ENCODE peak calls at places on chromosome 19, in seven cellular contexts. I is PC-3, Y is astrocyte, E is IMR-90, L is SK-N-SH, A is fibroblast of lung, W is H9. Z is an unnamed sample.

GRCh38 chr19:6056282-6056741 is 54.0 kb downstream of the RFX2 start:
- DNase-seq in L (no peak), E (no peak), Y (no peak), A (no peak), I (no peak), W (no peak), Z (peak)

GRCh38 chr19:10514211-10515145 is 2.8 kb downstream of the S1PR5 start:
- DNase-seq in L (peak), A (no peak), E (no peak), I (no peak), W (peak), Y (no peak), Z (no peak)

GRCh38 chr19:40510526-40511115 is 43.8 kb downstream of the SPTBN4 start:
- DNase-seq in Y (peak), W (no peak), A (peak), I (no peak), L (no peak), E (peak), Z (no peak)

GRCh38 chr19:42277821-42278809 is 9.1 kb downstream of the CIC start:
- DNase-seq in I (no peak), L (peak), W (peak), Y (no peak), E (no peak), A (peak), Z (peak)

GRCh38 chr19:41934849-41935374 is 6.7 kb upstream of the ERFL start:
- DNase-seq in E (peak), L (peak), Y (no peak), I (peak), W (peak), A (no peak), Z (peak)

GRCh38 chr19:54541712-54542111 is 31.9 kb upstream of the LILRA2 start:
- DNase-seq in E (no peak), Y (no peak), L (no peak), W (no peak), A (no peak), I (no peak), Z (no peak)

GRCh38 chr19:8526345-8527062 is 12.5 kb upstream of the ZNF414 start:
- DNase-seq in Y (peak), I (peak), L (peak), E (peak), A (peak), W (peak), Z (peak)

GRCh38 chr19:778910-779653 is 18.2 kb upstream of the PTBP1 start:
- DNase-seq in Y (peak), E (peak), A (peak), W (no peak), L (no peak), I (peak), Z (peak)

GRCh38 chr19:55459950-55460657 is 1.3 kb downstream of the ISOC2 start:
- DNase-seq in I (no peak), W (no peak), E (peak), L (peak), A (peak), Y (no peak), Z (no peak)

GRCh38 chr19:54388001-54388802 is 23.5 kb upstream of the LAIR1 start:
- DNase-seq in Y (no peak), L (no peak), A (no peak), W (no peak), E (no peak), I (no peak), Z (no peak)

GRCh38 chr19:291561-292280 is 518 bp upstream of the PLPP2 start:
- DNase-seq in E (no peak), W (peak), L (peak), Y (no peak), A (no peak), I (no peak), Z (no peak)

GRCh38 chr19:39412867-39413268 is 399 bp downstream of the PLEKHG2 start:
- DNase-seq in L (no peak), W (no peak), E (no peak), A (no peak), Y (no peak), I (no peak), Z (no peak)

GRCh38 chr19:5903502-5904301 is at the start of gene NDUFA11:
- DNase-seq in L (peak), A (peak), W (peak), E (peak), I (peak), Y (no peak), Z (peak)

GRCh38 chr19:48568345-48568886 is 16.4 kb downstream of the SULT2B1 start:
- DNase-seq in I (peak), A (peak), L (peak), Y (peak), E (peak), W (peak), Z (peak)

GRCh38 chr19:12834418-12834943 is at the start of gene RTBDN:
- DNase-seq in A (no peak), E (no peak), W (peak), L (no peak), I (peak), Y (no peak), Z (no peak)

GRCh38 chr19:31114585-31114984 is 234.7 kb downstream of the TSHZ3 start:
- DNase-seq in E (no peak), Y (peak), I (no peak), W (no peak), L (no peak), A (peak), Z (no peak)

GRCh38 chr19:31110331-31110730 is 238.9 kb downstream of the TSHZ3 start:
- DNase-seq in E (peak), I (no peak), A (peak), Y (peak), W (peak), L (peak), Z (no peak)

GRCh38 chr19:31111741-31112140 is 237.5 kb downstream of the TSHZ3 start:
- DNase-seq in E (no peak), W (no peak), A (no peak), I (no peak), L (no peak), Y (no peak), Z (no peak)

GRCh38 chr19:31112158-31112557 is 237.1 kb downstream of the TSHZ3 start:
- DNase-seq in Y (no peak), A (no peak), E (no peak), I (no peak), W (no peak), L (no peak), Z (no peak)

DNA sequence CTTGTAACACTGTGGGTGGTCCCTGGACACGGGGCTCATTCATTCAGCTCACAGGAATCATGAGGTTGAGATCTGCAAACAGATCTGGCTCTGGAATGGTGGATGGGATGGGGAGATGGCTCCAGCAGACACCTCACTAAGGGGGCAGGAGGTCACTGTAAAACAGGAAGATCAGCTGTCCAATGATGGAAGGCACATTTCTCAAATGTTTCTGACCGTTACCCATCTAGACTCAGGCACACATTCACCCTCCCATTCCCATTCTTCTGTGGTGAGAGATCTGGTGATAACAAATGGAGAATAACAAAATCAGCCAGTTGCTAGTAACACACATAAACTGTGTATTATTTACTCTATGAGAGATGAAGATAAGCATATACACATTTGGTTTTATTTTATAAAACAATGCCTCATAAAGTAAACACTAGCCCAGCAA is 236.0 kb downstream of the TSHZ3 start:
- DNase-seq in E (peak), Y (peak), A (peak), I (peak), W (no peak), L (no peak), Z (no peak)
- H3K9ac ChIP-seq in E (no peak), Y (peak), A (no peak), I (no peak), W (no peak), L (no peak), Z (no peak)

GRCh38 chr19:47032171-47032811 is 12.7 kb downstream of the NPAS1 start:
- DNase-seq in L (peak), E (no peak), Y (no peak), W (peak), I (peak), A (no peak), Z (peak)

GRCh38 chr19:47037766-47038165 is 10.7 kb downstream of the TMEM160 start:
- DNase-seq in I (no peak), L (peak), W (no peak), Y (no peak), A (no peak), E (no peak), Z (no peak)

GRCh38 chr19:47036233-47036651 is 12.2 kb downstream of the TMEM160 start:
- DNase-seq in Y (no peak), W (no peak), L (no peak), E (no peak), A (no peak), I (peak), Z (no peak)

GRCh38 chr19:47035127-47035494 is 13.3 kb downstream of the TMEM160 start:
- DNase-seq in Y (no peak), E (no peak), W (peak), I (peak), L (peak), A (peak), Z (no peak)

DNA sequence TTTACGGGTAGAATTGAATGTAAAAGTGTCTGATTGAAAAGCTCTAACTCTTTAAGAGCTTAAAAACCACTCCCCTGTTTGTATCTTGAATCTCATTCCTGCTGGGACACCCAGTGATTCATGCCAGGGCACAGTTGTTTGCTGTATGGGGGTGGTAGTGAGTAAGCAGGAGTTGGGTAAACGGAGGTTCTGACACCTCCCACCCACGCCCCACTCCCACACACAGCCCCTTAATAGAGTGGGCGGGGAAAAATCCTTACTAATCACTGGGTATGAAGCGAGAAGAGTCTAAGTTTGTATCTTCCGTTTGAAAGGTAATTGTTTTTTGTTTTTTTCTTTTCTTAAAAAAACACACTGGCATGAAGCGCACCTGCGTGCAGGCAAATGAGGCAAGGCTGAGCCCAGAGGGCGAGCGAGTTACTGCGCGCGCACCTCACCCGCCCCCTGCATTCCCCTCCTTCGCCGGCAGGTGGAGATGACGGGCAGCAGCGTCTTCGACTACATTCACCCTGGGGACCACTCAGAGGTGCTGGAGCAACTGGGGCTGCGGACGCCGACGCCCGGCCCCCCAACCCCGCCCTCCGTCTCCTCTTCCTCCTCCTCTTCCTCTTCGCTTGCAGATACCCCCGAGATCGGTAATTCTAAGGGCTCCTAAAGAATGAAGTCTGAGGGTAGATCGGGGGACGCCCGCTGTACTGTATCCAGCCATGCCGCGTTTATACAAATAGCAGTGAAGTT is 12.8 kb downstream of the TMEM160 start:
- DNase-seq in A (peak), W (peak), E (peak), I (peak), L (peak), Y (peak), Z (peak)
- H3K9ac ChIP-seq in A (no peak), W (no peak), E (peak), I (peak), L (peak), Y (peak), Z (peak)

GRCh38 chr19:43636121-43636683 is 3.4 kb downstream of the CADM4 start:
- DNase-seq in E (no peak), Y (peak), I (no peak), L (no peak), W (peak), A (peak), Z (peak)

GRCh38 chr19:43638991-43639494 is 607 bp downstream of the CADM4 start:
- DNase-seq in L (no peak), I (no peak), A (no peak), E (no peak), W (no peak), Y (no peak), Z (no peak)

GRCh38 chr19:43640424-43640757 is 741 bp upstream of the CADM4 start:
- DNase-seq in Y (no peak), I (no peak), W (no peak), E (no peak), L (no peak), A (no peak), Z (no peak)

GRCh38 chr19:43639507-43640423 is at the start of gene CADM4:
- DNase-seq in A (no peak), L (peak), Y (no peak), W (peak), I (no peak), E (no peak), Z (no peak)

DNA sequence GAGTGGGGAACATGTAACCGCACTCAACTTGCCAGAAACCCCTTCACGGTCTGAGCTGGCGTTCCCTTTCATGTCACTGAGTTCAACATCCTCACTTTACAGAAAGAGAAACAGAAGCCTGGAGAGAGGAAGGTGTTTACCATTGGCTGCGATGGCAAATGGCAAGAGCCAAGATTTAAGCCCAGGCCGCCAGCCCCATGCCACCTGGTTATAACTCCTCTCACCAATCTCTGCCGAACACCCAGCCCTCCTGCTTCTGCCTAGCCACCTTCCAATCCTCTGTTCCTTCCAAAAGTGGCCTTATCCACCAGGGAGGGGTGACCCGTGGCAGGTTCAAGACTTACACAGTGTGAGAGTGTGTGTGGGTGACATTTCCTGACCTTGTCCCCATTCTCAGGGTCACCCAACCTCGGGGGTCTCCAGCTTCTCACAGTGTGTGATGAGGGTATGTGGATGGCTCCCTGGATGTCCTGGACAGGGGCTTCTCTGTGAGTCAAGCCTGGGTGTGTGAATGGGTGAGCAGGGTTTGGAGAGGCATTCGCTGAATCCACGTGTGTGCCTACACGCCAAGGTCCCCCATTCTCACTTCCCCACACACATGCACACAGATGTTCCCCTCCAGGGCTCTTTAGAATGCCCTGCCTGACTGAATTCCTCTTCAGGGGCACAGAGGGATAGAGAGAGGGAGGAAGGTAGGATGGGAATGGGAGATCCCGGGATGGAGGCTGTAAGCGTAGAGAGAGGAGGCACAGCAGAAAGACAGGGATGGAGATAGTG is 1.2 kb downstream of the CADM4 start:
- DNase-seq in A (no peak), L (no peak), E (no peak), W (no peak), I (no peak), Y (no peak), Z (no peak)
- H3K9ac ChIP-seq in A (no peak), L (no peak), E (no peak), W (no peak), I (no peak), Y (peak), Z (no peak)

DNA sequence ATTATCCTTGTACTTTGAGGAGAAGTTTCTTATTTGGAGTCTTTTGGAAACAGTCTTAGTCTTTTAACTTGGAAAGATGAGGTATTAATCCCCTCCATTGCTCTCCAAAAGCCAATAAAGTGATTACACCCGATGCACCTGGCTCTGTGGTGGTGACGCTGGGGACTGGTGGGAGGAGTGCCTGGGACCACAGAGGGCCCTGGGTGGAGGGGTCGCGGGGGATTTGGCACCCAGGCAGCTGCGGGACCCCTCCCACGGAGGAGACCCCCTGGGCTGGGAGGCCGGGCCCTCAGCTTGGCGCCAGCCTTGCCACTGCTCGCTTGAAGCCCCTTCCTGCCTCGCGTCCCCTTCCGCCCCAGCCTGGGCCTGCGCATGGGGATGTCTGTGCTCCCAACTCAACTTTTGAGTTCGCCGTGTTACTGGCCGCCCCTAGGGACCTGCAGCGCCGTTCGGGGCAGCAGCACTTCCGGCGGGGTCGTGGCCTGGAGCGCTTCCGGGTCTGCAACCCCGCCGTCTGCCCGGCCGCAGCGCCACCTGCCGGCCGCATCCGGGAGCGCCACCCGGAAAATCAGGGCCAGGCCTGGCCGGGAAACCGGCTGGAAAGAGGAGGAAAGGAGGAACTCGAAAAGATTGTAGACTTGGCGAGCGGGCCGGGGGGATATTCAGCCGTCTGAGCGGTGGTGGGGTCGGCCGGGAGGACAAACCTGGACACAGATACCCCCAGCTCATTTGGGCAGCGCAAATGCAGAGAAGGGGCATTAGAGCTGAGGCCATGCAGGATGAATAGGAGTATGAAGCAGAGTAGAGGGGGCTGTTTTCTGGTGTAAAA is 8.4 kb downstream of the PEAK3 start:
- DNase-seq in L (peak), I (peak), Y (peak), A (peak), W (peak), E (peak), Z (peak)
- H3K9ac ChIP-seq in L (no peak), I (no peak), Y (peak), A (peak), W (no peak), E (peak), Z (no peak)

GRCh38 chr19:43524922-43525835 is 1.8 kb downstream of the ETHE1 start:
- DNase-seq in I (peak), A (peak), W (peak), E (peak), L (no peak), Y (peak), Z (peak)
- H3K9ac ChIP-seq in I (peak), A (peak), W (no peak), E (peak), L (no peak), Y (peak), Z (peak)

GRCh38 chr19:3979674-3980352 is 5.5 kb downstream of the EEF2 start:
- DNase-seq in W (peak), E (no peak), I (no peak), L (peak), Y (no peak), A (no peak), Z (no peak)
- H3K9ac ChIP-seq in W (no peak), E (no peak), I (no peak), L (no peak), Y (no peak), A (no peak), Z (no peak)

Z was measured in kidney.